ENCODE peak calls at places on chromosomes 4 and X, in four cellular contexts. F is brain microvascular endothelial cell, J is sciatic nerve, X is NCI-H1105 treated with DMSO at 0.1 percent for 48 hours. Y is an unnamed sample.

GRCh38 chr4:44908565-44908964 is 182.2 kb upstream of the GNPDA2 start:
- DNase-seq in F (no peak), J (no peak), X (no peak), Y (no peak)

GRCh38 chr4:47623916-47624554 is 139.0 kb downstream of the ATP10D start:
- DNase-seq in F (peak; percentile 68), J (no peak), X (no peak), Y (no peak)

GRCh38 chrX:108132034-108132433 is 40.5 kb downstream of the ATG4A start:
- DNase-seq in F (no peak), J (no peak), X (no peak), Y (no peak)

GRCh38 chr4:116752027-116752426 is 333.3 kb downstream of the TRAM1L1 start:
- DNase-seq in F (no peak), J (no peak), X (no peak), Y (no peak)

GRCh38 chr4:2287594-2287915 is 25.6 kb upstream of the MXD4 start:
- DNase-seq in F (no peak), J (peak; percentile 52), X (no peak), Y (no peak)

GRCh38 chr4:183825346-183825745 is 79.8 kb upstream of the STOX2 start:
- DNase-seq in F (no peak), J (no peak), X (no peak), Y (no peak)

GRCh38 chr4:7861440-7861881 is 78.2 kb downstream of the AFAP1 start:
- DNase-seq in F (peak; percentile 87), J (no peak), X (no peak), Y (no peak)

GRCh38 chr4:71456841-71457240 is 118.0 kb downstream of the SLC4A4 start:
- DNase-seq in F (peak; percentile 90), J (no peak), X (no peak), Y (no peak)

GRCh38 chr4:107801766-107802211 is 22.9 kb upstream of the SGMS2 start:
- DNase-seq in F (no peak), J (no peak), X (no peak), Y (no peak)

GRCh38 chr4:157221895-157222763 is 1.6 kb downstream of the GRIA2 start:
- DNase-seq in F (no peak), J (peak; percentile 63), X (peak; percentile 44), Y (peak; percentile 18)

GRCh38 chrX:32873786-32874185 is 337.6 kb downstream of the DMD start:
- DNase-seq in F (no peak), J (no peak), X (no peak), Y (no peak)

Y was measured in NCI-H1092.